ENCODE peak calls at places on chromosomes 12 and 14, in nine cellular contexts. One of them, this sample, is unnamed.

GRCh38 chr12:26798013-26798412 is 35.0 kb downstream of the ITPR2 start:
- DNase-seq in fibroblast of pulmonary artery: peak; percentile 45
- DNase-seq in psoas muscle: no peak
- DNase-seq in fibroblast of the aortic adventitia: peak; percentile 25
- DNase-seq in CD8-positive, alpha-beta T cell: no peak
- DNase-seq in fibroblast of mammary gland: peak; percentile 46
- DNase-seq in BJ: peak; percentile 35
- DNase-seq in astrocyte of the spinal cord: peak; percentile 50
- DNase-seq in thoracic aorta: no peak
- DNase-seq in this sample: peak; percentile 84

GRCh38 chr12:132278421-132279183 is 50.8 kb downstream of the GALNT9 start:
- DNase-seq in fibroblast of pulmonary artery: no peak
- DNase-seq in astrocyte of the spinal cord: no peak
- DNase-seq in BJ: no peak
- DNase-seq in psoas muscle: peak; percentile 8
- DNase-seq in CD8-positive, alpha-beta T cell: no peak
- DNase-seq in thoracic aorta: no peak
- DNase-seq in fibroblast of mammary gland: no peak
- DNase-seq in fibroblast of the aortic adventitia: no peak
- DNase-seq in this sample: no peak

GRCh38 chr12:128930591-128930990 is 77.3 kb downstream of the GLT1D1 start:
- DNase-seq in BJ: no peak
- DNase-seq in fibroblast of the aortic adventitia: no peak
- DNase-seq in thoracic aorta: no peak
- DNase-seq in astrocyte of the spinal cord: no peak
- DNase-seq in CD8-positive, alpha-beta T cell: no peak
- DNase-seq in psoas muscle: no peak
- DNase-seq in fibroblast of mammary gland: no peak
- DNase-seq in fibroblast of pulmonary artery: no peak
- DNase-seq in this sample: no peak

GRCh38 chr14:54117924-54118323 is 161.3 kb upstream of the BMP4 start:
- DNase-seq in fibroblast of mammary gland: no peak
- DNase-seq in thoracic aorta: no peak
- DNase-seq in astrocyte of the spinal cord: no peak
- DNase-seq in CD8-positive, alpha-beta T cell: no peak
- DNase-seq in psoas muscle: no peak
- DNase-seq in BJ: no peak
- DNase-seq in fibroblast of pulmonary artery: no peak
- DNase-seq in fibroblast of the aortic adventitia: no peak
- DNase-seq in this sample: no peak

GRCh38 chr14:52840916-52841315 is 49.5 kb upstream of the GNPNAT1 start:
- DNase-seq in fibroblast of the aortic adventitia: peak; percentile 74
- DNase-seq in psoas muscle: no peak
- DNase-seq in CD8-positive, alpha-beta T cell: no peak
- DNase-seq in BJ: no peak
- DNase-seq in thoracic aorta: no peak
- DNase-seq in fibroblast of mammary gland: peak; percentile 64
- DNase-seq in astrocyte of the spinal cord: peak; percentile 57
- DNase-seq in fibroblast of pulmonary artery: peak; percentile 68
- DNase-seq in this sample: peak; percentile 69

GRCh38 chr12:105079011-105079570 is 5.2 kb downstream of the ALDH1L2 start:
- DNase-seq in fibroblast of pulmonary artery: no peak
- DNase-seq in astrocyte of the spinal cord: no peak
- DNase-seq in fibroblast of the aortic adventitia: no peak
- DNase-seq in thoracic aorta: no peak
- DNase-seq in fibroblast of mammary gland: no peak
- DNase-seq in CD8-positive, alpha-beta T cell: no peak
- DNase-seq in BJ: no peak
- DNase-seq in psoas muscle: no peak
- DNase-seq in this sample: no peak

GRCh38 chr12:65313704-65314317 is 35.3 kb downstream of the MSRB3 start:
- DNase-seq in CD8-positive, alpha-beta T cell: no peak
- DNase-seq in psoas muscle: no peak
- DNase-seq in fibroblast of pulmonary artery: peak; percentile 62
- DNase-seq in BJ: no peak
- DNase-seq in astrocyte of the spinal cord: peak; percentile 62
- DNase-seq in thoracic aorta: no peak
- DNase-seq in fibroblast of the aortic adventitia: peak; percentile 60
- DNase-seq in fibroblast of mammary gland: peak; percentile 57
- DNase-seq in this sample: peak; percentile 26

GRCh38 chr12:87870061-87870460 is 159.1 kb downstream of the C12orf50 start:
- DNase-seq in BJ: no peak
- DNase-seq in fibroblast of the aortic adventitia: peak; percentile 31
- DNase-seq in psoas muscle: no peak
- DNase-seq in CD8-positive, alpha-beta T cell: no peak
- DNase-seq in fibroblast of pulmonary artery: peak; percentile 23
- DNase-seq in thoracic aorta: no peak
- DNase-seq in fibroblast of mammary gland: peak; percentile 55
- DNase-seq in astrocyte of the spinal cord: no peak
- DNase-seq in this sample: no peak

GRCh38 chr14:92986254-92987147 is 63.6 kb downstream of the CHGA start:
- DNase-seq in fibroblast of pulmonary artery: peak; percentile 64
- DNase-seq in fibroblast of mammary gland: peak; percentile 47
- DNase-seq in BJ: no peak
- DNase-seq in thoracic aorta: peak; percentile 59
- DNase-seq in fibroblast of the aortic adventitia: peak; percentile 60
- DNase-seq in psoas muscle: no peak
- DNase-seq in CD8-positive, alpha-beta T cell: no peak
- DNase-seq in astrocyte of the spinal cord: peak; percentile 28
- DNase-seq in this sample: peak; percentile 67

GRCh38 chr14:61167642-61168041 is 113.5 kb downstream of the TMEM30B start:
- DNase-seq in thoracic aorta: no peak
- DNase-seq in fibroblast of mammary gland: no peak
- DNase-seq in fibroblast of the aortic adventitia: no peak
- DNase-seq in psoas muscle: no peak
- DNase-seq in BJ: no peak
- DNase-seq in CD8-positive, alpha-beta T cell: no peak
- DNase-seq in fibroblast of pulmonary artery: no peak
- DNase-seq in astrocyte of the spinal cord: no peak
- DNase-seq in this sample: no peak

GRCh38 chr12:132904718-132905328 is 17.4 kb upstream of the CHFR start:
- DNase-seq in fibroblast of pulmonary artery: peak; percentile 46
- DNase-seq in CD8-positive, alpha-beta T cell: peak; percentile 91
- DNase-seq in fibroblast of the aortic adventitia: no peak
- DNase-seq in psoas muscle: peak; percentile 79
- DNase-seq in BJ: no peak
- DNase-seq in fibroblast of mammary gland: peak; percentile 57
- DNase-seq in thoracic aorta: peak; percentile 26
- DNase-seq in astrocyte of the spinal cord: peak; percentile 38
- DNase-seq in this sample: peak; percentile 11

GRCh38 chr12:108515916-108516315 is 839 bp downstream of the FICD start:
- DNase-seq in thoracic aorta: no peak
- DNase-seq in astrocyte of the spinal cord: no peak
- DNase-seq in psoas muscle: no peak
- DNase-seq in CD8-positive, alpha-beta T cell: no peak
- DNase-seq in BJ: no peak
- DNase-seq in fibroblast of the aortic adventitia: peak; percentile 9
- DNase-seq in fibroblast of mammary gland: no peak
- DNase-seq in fibroblast of pulmonary artery: no peak
- DNase-seq in this sample: no peak

GRCh38 chr12:68880660-68881325 is 52.2 kb downstream of the CPM start:
- DNase-seq in psoas muscle: no peak
- DNase-seq in BJ: no peak
- DNase-seq in astrocyte of the spinal cord: no peak
- DNase-seq in fibroblast of mammary gland: no peak
- DNase-seq in CD8-positive, alpha-beta T cell: no peak
- DNase-seq in thoracic aorta: no peak
- DNase-seq in fibroblast of the aortic adventitia: peak; percentile 66
- DNase-seq in fibroblast of pulmonary artery: peak; percentile 44
- DNase-seq in this sample: no peak

GRCh38 chr14:102304611-102305506 is at the start of gene MOK:
- DNase-seq in astrocyte of the spinal cord: peak; percentile 97
- DNase-seq in thoracic aorta: peak; percentile 86
- DNase-seq in fibroblast of pulmonary artery: peak; percentile 98
- DNase-seq in fibroblast of the aortic adventitia: peak; percentile 96
- DNase-seq in BJ: peak; percentile 94
- DNase-seq in psoas muscle: peak; percentile 94
- DNase-seq in CD8-positive, alpha-beta T cell: peak; percentile 97
- DNase-seq in fibroblast of mammary gland: peak; percentile 97
- DNase-seq in this sample: peak; percentile 96

GRCh38 chr12:33486058-33486457 is 46.4 kb upstream of the SYT10 start:
- DNase-seq in fibroblast of the aortic adventitia: no peak
- DNase-seq in fibroblast of pulmonary artery: no peak
- DNase-seq in psoas muscle: no peak
- DNase-seq in thoracic aorta: no peak
- DNase-seq in CD8-positive, alpha-beta T cell: no peak
- DNase-seq in astrocyte of the spinal cord: no peak
- DNase-seq in fibroblast of mammary gland: no peak
- DNase-seq in BJ: no peak
- DNase-seq in this sample: no peak

GRCh38 chr12:6074979-6075585 is 49.4 kb downstream of the VWF start:
- DNase-seq in fibroblast of mammary gland: peak; percentile 41
- DNase-seq in BJ: no peak
- DNase-seq in thoracic aorta: no peak
- DNase-seq in fibroblast of pulmonary artery: no peak
- DNase-seq in fibroblast of the aortic adventitia: no peak
- DNase-seq in astrocyte of the spinal cord: no peak
- DNase-seq in CD8-positive, alpha-beta T cell: no peak
- DNase-seq in psoas muscle: peak; percentile 36
- DNase-seq in this sample: no peak

GRCh38 chr14:106564058-106564643 is 1037.8 kb downstream of the TMEM121 start:
- DNase-seq in astrocyte of the spinal cord: no peak
- DNase-seq in BJ: no peak
- DNase-seq in fibroblast of the aortic adventitia: no peak
- DNase-seq in thoracic aorta: no peak
- DNase-seq in CD8-positive, alpha-beta T cell: peak; percentile 26
- DNase-seq in fibroblast of pulmonary artery: no peak
- DNase-seq in fibroblast of mammary gland: no peak
- DNase-seq in psoas muscle: no peak
- DNase-seq in this sample: no peak

GRCh38 chr12:3119745-3120660 is 42.8 kb downstream of the TSPAN9 start:
- DNase-seq in astrocyte of the spinal cord: peak; percentile 66
- DNase-seq in CD8-positive, alpha-beta T cell: no peak
- DNase-seq in fibroblast of pulmonary artery: peak; percentile 42
- DNase-seq in fibroblast of the aortic adventitia: no peak
- DNase-seq in psoas muscle: peak; percentile 54
- DNase-seq in BJ: peak; percentile 81
- DNase-seq in fibroblast of mammary gland: peak; percentile 30
- DNase-seq in thoracic aorta: peak; percentile 49
- DNase-seq in this sample: peak; percentile 96

GRCh38 chr12:43318002-43318401 is 234.0 kb downstream of the ADAMTS20 start:
- DNase-seq in CD8-positive, alpha-beta T cell: no peak
- DNase-seq in fibroblast of the aortic adventitia: no peak
- DNase-seq in psoas muscle: no peak
- DNase-seq in fibroblast of pulmonary artery: no peak
- DNase-seq in BJ: no peak
- DNase-seq in fibroblast of mammary gland: no peak
- DNase-seq in astrocyte of the spinal cord: no peak
- DNase-seq in thoracic aorta: no peak
- DNase-seq in this sample: no peak

GRCh38 chr12:130440411-130441080 is 102.9 kb downstream of the PIWIL1 start:
- DNase-seq in CD8-positive, alpha-beta T cell: no peak
- DNase-seq in fibroblast of pulmonary artery: no peak
- DNase-seq in fibroblast of mammary gland: no peak
- DNase-seq in psoas muscle: no peak
- DNase-seq in astrocyte of the spinal cord: no peak
- DNase-seq in BJ: no peak
- DNase-seq in fibroblast of the aortic adventitia: no peak
- DNase-seq in thoracic aorta: no peak
- DNase-seq in this sample: no peak

GRCh38 chr12:87704374-87704773 is 324.8 kb downstream of the C12orf50 start:
- DNase-seq in CD8-positive, alpha-beta T cell: no peak
- DNase-seq in fibroblast of mammary gland: no peak
- DNase-seq in psoas muscle: no peak
- DNase-seq in fibroblast of the aortic adventitia: no peak
- DNase-seq in astrocyte of the spinal cord: no peak
- DNase-seq in thoracic aorta: no peak
- DNase-seq in BJ: no peak
- DNase-seq in fibroblast of pulmonary artery: no peak
- DNase-seq in this sample: no peak

GRCh38 chr12:112126000-112126431 is 656 bp downstream of the TRAFD1 start:
- DNase-seq in astrocyte of the spinal cord: peak; percentile 25
- DNase-seq in fibroblast of mammary gland: no peak
- DNase-seq in psoas muscle: no peak
- DNase-seq in thoracic aorta: no peak
- DNase-seq in fibroblast of the aortic adventitia: no peak
- DNase-seq in fibroblast of pulmonary artery: no peak
- DNase-seq in CD8-positive, alpha-beta T cell: no peak
- DNase-seq in BJ: no peak
- DNase-seq in this sample: no peak

GRCh38 chr12:24582954-24583601 is 365.8 kb downstream of the BCAT1 start:
- DNase-seq in fibroblast of pulmonary artery: no peak
- DNase-seq in CD8-positive, alpha-beta T cell: no peak
- DNase-seq in BJ: no peak
- DNase-seq in psoas muscle: no peak
- DNase-seq in thoracic aorta: no peak
- DNase-seq in astrocyte of the spinal cord: no peak
- DNase-seq in fibroblast of mammary gland: no peak
- DNase-seq in fibroblast of the aortic adventitia: no peak
- DNase-seq in this sample: no peak
- TF ChIP-seq CTCF in fibroblast of pulmonary artery: no peak
- TF ChIP-seq CTCF in CD8-positive, alpha-beta T cell: no peak
- TF ChIP-seq CTCF in BJ: no peak
- TF ChIP-seq CTCF in psoas muscle: no peak
- TF ChIP-seq CTCF in thoracic aorta: no peak
- TF ChIP-seq CTCF in astrocyte of the spinal cord: no peak
- TF ChIP-seq CTCF in fibroblast of mammary gland: no peak
- TF ChIP-seq CTCF in fibroblast of the aortic adventitia: no peak
- TF ChIP-seq CTCF in this sample: no peak

GRCh38 chr14:24115451-24116110 is 832 bp upstream of the NRL start:
- DNase-seq in fibroblast of mammary gland: no peak
- DNase-seq in fibroblast of the aortic adventitia: no peak
- DNase-seq in BJ: no peak
- DNase-seq in astrocyte of the spinal cord: no peak
- DNase-seq in thoracic aorta: no peak
- DNase-seq in fibroblast of pulmonary artery: no peak
- DNase-seq in CD8-positive, alpha-beta T cell: no peak
- DNase-seq in psoas muscle: no peak
- DNase-seq in this sample: no peak
- H3K4me3 ChIP-seq in fibroblast of mammary gland: peak overlapping the region; percentile 89
- H3K4me3 ChIP-seq in fibroblast of the aortic adventitia: peak overlapping the region; percentile 91
- H3K4me3 ChIP-seq in BJ: peak overlapping the region; percentile 70
- H3K4me3 ChIP-seq in astrocyte of the spinal cord: peak overlapping the region; percentile 76
- H3K4me3 ChIP-seq in thoracic aorta: peak overlapping the region; percentile 92
- H3K4me3 ChIP-seq in fibroblast of pulmonary artery: peak overlapping the region; percentile 96
- H3K4me3 ChIP-seq in CD8-positive, alpha-beta T cell: peak overlapping the region; percentile 87
- H3K4me3 ChIP-seq in psoas muscle: peak overlapping the region; percentile 80
- H3K4me3 ChIP-seq in this sample: peak overlapping the region; percentile 90

GRCh38 chr14:100748944-100749343 is 22.3 kb downstream of the DLK1 start:
- DNase-seq in thoracic aorta: no peak
- DNase-seq in astrocyte of the spinal cord: no peak
- DNase-seq in fibroblast of mammary gland: no peak
- DNase-seq in fibroblast of pulmonary artery: no peak
- DNase-seq in fibroblast of the aortic adventitia: no peak
- DNase-seq in BJ: no peak
- DNase-seq in CD8-positive, alpha-beta T cell: no peak
- DNase-seq in psoas muscle: no peak
- DNase-seq in this sample: no peak
- TF ChIP-seq CTCF in thoracic aorta: no peak
- TF ChIP-seq CTCF in astrocyte of the spinal cord: peak; percentile 0
- TF ChIP-seq CTCF in fibroblast of mammary gland: no peak
- TF ChIP-seq CTCF in fibroblast of pulmonary artery: no peak
- TF ChIP-seq CTCF in fibroblast of the aortic adventitia: no peak
- TF ChIP-seq CTCF in BJ: no peak
- TF ChIP-seq CTCF in CD8-positive, alpha-beta T cell: no peak
- TF ChIP-seq CTCF in psoas muscle: no peak
- TF ChIP-seq CTCF in this sample: no peak

GRCh38 chr14:69252851-69253250 is 7.1 kb upstream of the GALNT16 start:
- DNase-seq in psoas muscle: no peak
- DNase-seq in fibroblast of the aortic adventitia: no peak
- DNase-seq in thoracic aorta: no peak
- DNase-seq in BJ: no peak
- DNase-seq in fibroblast of pulmonary artery: no peak
- DNase-seq in CD8-positive, alpha-beta T cell: no peak
- DNase-seq in fibroblast of mammary gland: no peak
- DNase-seq in astrocyte of the spinal cord: no peak
- DNase-seq in this sample: no peak
- H3K4me3 ChIP-seq in psoas muscle: no peak overlapping the region
- H3K4me3 ChIP-seq in fibroblast of the aortic adventitia: no peak overlapping the region
- H3K4me3 ChIP-seq in thoracic aorta: no peak overlapping the region
- H3K4me3 ChIP-seq in BJ: no peak overlapping the region
- H3K4me3 ChIP-seq in fibroblast of pulmonary artery: no peak overlapping the region
- H3K4me3 ChIP-seq in CD8-positive, alpha-beta T cell: no peak overlapping the region
- H3K4me3 ChIP-seq in fibroblast of mammary gland: no peak overlapping the region
- H3K4me3 ChIP-seq in astrocyte of the spinal cord: no peak overlapping the region
- H3K4me3 ChIP-seq in this sample: no peak overlapping the region